ENCODE peak calls at places on chromosomes 4 and X, in four cellular contexts. Z is K562, E is HEK293T, U is GM12878. Y is an unnamed sample.

GRCh38 chrX:41750720-41751119 is 26.7 kb downstream of the GPR82 start:
- DNase-seq in Z (no peak), E (no peak), U (no peak), Y (no peak)

GRCh38 chr4:180665994-180666818 is 1577.0 kb upstream of the TENM3 start:
- DNase-seq in Z (peak; percentile 12), E (peak; percentile 47), U (no peak), Y (peak; percentile 47)

GRCh38 chrX:56366901-56367300 is 134.7 kb downstream of the KLF8 start:
- DNase-seq in Z (no peak), E (no peak), U (no peak), Y (no peak)

GRCh38 chr4:85495621-85496020 is 20.7 kb downstream of the ARHGAP24 start:
- DNase-seq in Z (no peak), E (no peak), U (no peak), Y (no peak)

GRCh38 chr4:24003926-24004325 is 114.1 kb upstream of the PPARGC1A start:
- DNase-seq in Z (no peak), E (no peak), U (no peak), Y (no peak)

GRCh38 chr4:146428298-146428697 is 93.4 kb downstream of the SLC10A7 start:
- DNase-seq in Z (peak; percentile 12), E (no peak), U (no peak), Y (no peak)

GRCh38 chr4:144820115-144820514 is 174.2 kb downstream of the HHIP start:
- DNase-seq in Z (no peak), E (no peak), U (no peak), Y (no peak)

GRCh38 chrX:4588056-4588455 is 874.6 kb upstream of the PRKX start:
- DNase-seq in Z (no peak), E (no peak), U (no peak), Y (no peak)

GRCh38 chrX:10841579-10841978 is 221.2 kb upstream of the MID1 start:
- DNase-seq in Z (peak; percentile 18), E (no peak), U (no peak), Y (no peak)

GRCh38 chrX:118718737-118719136 is 8.7 kb upstream of the IL13RA1 start:
- DNase-seq in Z (no peak), E (no peak), U (no peak), Y (no peak)

GRCh38 chr4:170198742-170199141 is 109.0 kb upstream of the AADAT start:
- DNase-seq in Z (no peak), E (no peak), U (no peak), Y (no peak)

GRCh38 chr4:10075953-10076391 is 40.6 kb downstream of the WDR1 start:
- DNase-seq in Z (no peak), E (no peak), U (no peak), Y (no peak)

GRCh38 chr4:150164055-150164454 is 85.8 kb downstream of the DCLK2 start:
- DNase-seq in Z (no peak), E (no peak), U (no peak), Y (no peak)

GRCh38 chr4:2416564-2417195 is 1.8 kb downstream of the ZFYVE28 start:
- DNase-seq in Z (peak; percentile 64), E (no peak), U (no peak), Y (no peak)

GRCh38 chr4:6884341-6884870 is 25.2 kb upstream of the TBC1D14 start:
- DNase-seq in Z (no peak), E (no peak), U (no peak), Y (no peak)

GRCh38 chr4:178198691-178199090 is 756.5 kb upstream of the AGA start:
- DNase-seq in Z (no peak), E (no peak), U (no peak), Y (no peak)

GRCh38 chrX:39903937-39904336 is 193.8 kb downstream of the BCOR start:
- DNase-seq in Z (no peak), E (no peak), U (no peak), Y (no peak)

DNA sequence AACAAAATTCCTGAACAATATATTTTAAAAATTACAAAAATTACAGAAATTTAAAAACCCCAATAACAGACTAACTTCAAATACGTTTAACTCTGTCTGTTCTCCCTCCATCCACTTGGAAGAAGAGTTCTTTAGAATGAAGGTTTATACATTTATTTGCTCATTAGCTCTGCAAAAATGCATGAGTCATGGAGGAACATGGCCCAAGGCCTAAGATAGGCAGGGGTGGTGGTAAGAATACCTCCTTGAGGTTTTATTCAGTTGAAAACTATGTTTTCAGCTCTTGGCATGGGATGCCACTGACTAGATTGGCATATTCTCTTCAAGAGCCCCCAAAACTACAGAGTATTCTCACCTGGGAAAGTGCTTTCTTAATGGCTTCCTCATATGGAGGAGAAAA is 8.8 kb upstream of the LRRC66 start:
- DNase-seq in Z (no peak), E (no peak), U (no peak), Y (no peak)
- TF ChIP-seq TARDBP in Z (no peak), E (no peak), U (no peak), Y (no peak)

GRCh38 chr4:163515198-163515597 is 20.7 kb downstream of the TMA16 start:
- DNase-seq in Z (no peak), E (no peak), U (no peak), Y (no peak)
- TF ChIP-seq TARDBP in Z (no peak), E (no peak), U (no peak), Y (no peak)

GRCh38 chrX:23699636-23700194 is 32.4 kb downstream of the PRDX4 start:
- DNase-seq in Z (peak; percentile 77), E (no peak), U (no peak), Y (no peak)
- TF ChIP-seq TARDBP in Z (no peak), E (no peak), U (no peak), Y (no peak)

DNA sequence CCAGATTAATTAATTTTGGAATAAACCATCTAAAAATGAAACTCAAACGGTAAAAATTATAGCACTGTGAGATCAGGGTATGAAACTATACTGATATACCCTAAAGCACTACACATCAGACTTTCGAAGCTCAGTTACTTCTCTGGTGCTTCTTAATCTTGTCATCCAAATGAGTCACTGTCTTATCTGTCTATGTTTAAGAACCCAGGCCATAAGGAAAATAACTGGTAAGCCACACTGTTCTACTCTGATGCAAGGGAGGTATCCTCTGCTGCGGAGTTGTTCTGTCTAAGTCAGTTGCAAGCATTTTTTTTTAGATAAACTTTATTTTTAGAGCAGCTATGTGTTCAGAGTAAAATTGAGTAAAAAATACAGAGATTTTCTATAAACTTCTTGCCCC is 830.8 kb upstream of the POU3F4 start:
- DNase-seq in Z (no peak), E (no peak), U (no peak), Y (no peak)
- TF ChIP-seq TARDBP in Z (no peak), E (no peak), U (no peak), Y (no peak)

GRCh38 chr4:188971125-188971524 is 831.9 kb downstream of the TRIML1 start:
- DNase-seq in Z (no peak), E (no peak), U (no peak), Y (no peak)

GRCh38 chr4:188975271-188975670 is 836.0 kb downstream of the TRIML1 start:
- DNase-seq in Z (no peak), E (no peak), U (no peak), Y (no peak)

DNA sequence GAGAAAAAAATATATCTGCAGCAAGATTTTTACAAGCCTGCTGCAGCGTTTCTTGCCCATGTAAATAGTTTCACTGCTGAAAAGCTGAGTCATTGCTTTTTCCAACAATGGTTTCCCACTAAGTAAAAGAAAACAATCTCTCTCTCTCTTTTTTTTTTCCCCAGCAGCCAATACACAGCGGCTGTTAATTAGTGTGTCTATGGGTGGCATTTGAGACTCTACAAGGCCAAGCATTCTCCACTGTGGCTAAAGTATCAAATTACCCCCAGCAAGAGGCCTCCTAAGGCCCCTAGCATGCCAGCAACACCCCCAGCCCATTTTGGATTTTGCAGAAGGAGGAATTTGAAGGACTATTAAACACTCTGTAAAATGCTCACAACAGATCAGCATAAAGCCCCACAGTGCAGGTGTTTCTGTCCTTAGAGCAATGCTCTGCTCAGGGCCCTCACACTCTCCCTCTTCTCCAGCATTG is 837.4 kb downstream of the TRIML1 start:
- DNase-seq in Z (no peak), E (peak; percentile 6), U (no peak), Y (no peak)
- TF ChIP-seq TARDBP in Z (no peak), E (no peak), U (no peak), Y (no peak)

GRCh38 chrX:53266175-53266574 is 15.2 kb downstream of the IQSEC2 start:
- DNase-seq in Z (no peak), E (no peak), U (no peak), Y (no peak)

GRCh38 chrX:53268173-53268572 is 13.2 kb downstream of the IQSEC2 start:
- DNase-seq in Z (no peak), E (no peak), U (no peak), Y (no peak)

GRCh38 chrX:53266914-53267313 is 14.5 kb downstream of the IQSEC2 start:
- DNase-seq in Z (peak; percentile 73), E (no peak), U (no peak), Y (no peak)

GRCh38 chrX:53263597-53264094 is 17.7 kb downstream of the IQSEC2 start:
- DNase-seq in Z (peak; percentile 73), E (no peak), U (no peak), Y (no peak)

DNA sequence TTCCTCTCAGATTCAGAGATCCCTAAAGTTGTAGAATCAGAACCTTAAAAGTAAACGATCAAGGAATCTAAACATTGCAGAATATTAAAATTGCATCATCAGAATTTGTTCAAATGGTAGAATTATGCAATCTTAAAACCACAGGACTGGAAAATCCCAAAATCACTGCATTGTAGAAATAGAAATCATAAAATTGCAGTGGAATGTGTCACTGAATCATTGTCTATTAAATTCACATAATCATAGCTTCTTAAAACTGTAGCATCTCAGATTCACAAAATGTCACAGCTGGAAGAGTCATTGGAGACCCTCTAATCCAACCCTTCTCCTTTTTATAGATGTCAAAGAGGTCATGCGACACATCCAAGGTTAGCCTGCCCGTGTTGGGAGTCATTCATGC is 15.6 kb downstream of the IQSEC2 start:
- DNase-seq in Z (no peak), E (no peak), U (no peak), Y (no peak)
- TF ChIP-seq TARDBP in Z (no peak), E (no peak), U (no peak), Y (no peak)

Y was measured in HepG2.